ENCODE peak calls at places on chromosomes 13 and 19, in ten cellular contexts. A is breast epithelium, D is HepG2, M is upper lobe of left lung, Z is transverse colon, W is endothelial cell of umbilical vein, E is sigmoid colon, H is HCT116, T is spleen, X is H1. N is an unnamed sample.

GRCh38 chr13:25881946-25882574 is 169.8 kb downstream of the SHISA2 start:
- DNase-seq in A (no peak), D (no peak), M (no peak), Z (no peak), W (peak), E (no peak), H (no peak), T (no peak), X (no peak), N (no peak)

GRCh38 chr13:77580748-77581147 is 45.2 kb downstream of the SCEL start:
- DNase-seq in A (no peak), D (no peak), M (no peak), Z (no peak), W (no peak), E (no peak), H (no peak), T (no peak), X (no peak), N (no peak)

GRCh38 chr13:97255515-97255999 is 33.4 kb downstream of the MBNL2 start:
- DNase-seq in A (no peak), D (no peak), M (no peak), Z (no peak), W (no peak), E (no peak), H (no peak), T (no peak), X (no peak), N (no peak)

GRCh38 chr19:17292301-17293074 is 10.7 kb downstream of the ABHD8 start:
- DNase-seq in A (no peak), D (peak), M (peak), Z (peak), W (peak), E (peak), H (peak), T (peak), X (peak), N (peak)

GRCh38 chr13:21823949-21824348 is 153.1 kb downstream of the FGF9 start:
- DNase-seq in A (no peak), D (no peak), M (no peak), Z (no peak), W (no peak), E (no peak), H (no peak), T (no peak), X (no peak), N (no peak)

GRCh38 chr13:106274551-106275208 is 260.8 kb downstream of the EFNB2 start:
- DNase-seq in A (no peak), D (no peak), M (no peak), Z (no peak), W (no peak), E (no peak), H (no peak), T (no peak), X (no peak), N (no peak)

GRCh38 chr13:75318138-75318833 is 163.7 kb downstream of the TBC1D4 start:
- DNase-seq in A (no peak), D (no peak), M (no peak), Z (no peak), W (no peak), E (no peak), H (no peak), T (no peak), X (no peak), N (no peak)

GRCh38 chr13:32472194-32472621 is 44.3 kb upstream of the N4BP2L1 start:
- DNase-seq in A (no peak), D (no peak), M (no peak), Z (no peak), W (no peak), E (no peak), H (no peak), T (no peak), X (no peak), N (no peak)

GRCh38 chr13:68509734-68510621 is 1279.8 kb upstream of the PCDH9 start:
- DNase-seq in A (no peak), D (no peak), M (no peak), Z (no peak), W (no peak), E (no peak), H (no peak), T (no peak), X (no peak), N (no peak)

GRCh38 chr13:78743972-78744371 is 85.0 kb upstream of the OBI1 start:
- DNase-seq in A (no peak), D (no peak), M (no peak), Z (no peak), W (no peak), E (no peak), H (no peak), T (no peak), X (no peak), N (no peak)

GRCh38 chr19:55276720-55277430 is 3.0 kb downstream of the HSPBP1 start:
- DNase-seq in A (no peak), D (no peak), M (no peak), Z (no peak), W (no peak), E (no peak), H (no peak), T (no peak), X (no peak), N (no peak)

GRCh38 chr19:46955114-46955812 is 64.4 kb upstream of the NPAS1 start:
- DNase-seq in A (no peak), D (peak), M (no peak), Z (no peak), W (peak), E (no peak), H (no peak), T (no peak), X (no peak), N (no peak)

GRCh38 chr19:33434886-33435705 is 61.6 kb downstream of the CEBPG start:
- DNase-seq in A (no peak), D (no peak), M (no peak), Z (no peak), W (no peak), E (peak), H (no peak), T (peak), X (no peak), N (no peak)

GRCh38 chr19:40210919-40211318 is 7.3 kb downstream of the TTC9B start:
- DNase-seq in A (no peak), D (no peak), M (no peak), Z (no peak), W (no peak), E (no peak), H (no peak), T (no peak), X (no peak), N (no peak)

GRCh38 chr13:66809496-66809895 is 420.6 kb downstream of the PCDH9 start:
- DNase-seq in A (no peak), D (no peak), M (no peak), Z (no peak), W (no peak), E (no peak), H (no peak), T (no peak), X (no peak), N (no peak)

GRCh38 chr19:51524661-51525264 is 6.7 kb downstream of the SIGLEC6 start:
- DNase-seq in A (no peak), D (no peak), M (no peak), Z (no peak), W (no peak), E (no peak), H (no peak), T (peak), X (no peak), N (no peak)

GRCh38 chr13:79228972-79229371 is 177.1 kb downstream of the RBM26 start:
- DNase-seq in A (no peak), D (no peak), M (no peak), Z (no peak), W (no peak), E (no peak), H (no peak), T (no peak), X (no peak), N (peak)

GRCh38 chr19:19427302-19427701 is 21.8 kb downstream of the GATAD2A start:
- DNase-seq in A (no peak), D (no peak), M (no peak), Z (no peak), W (no peak), E (no peak), H (no peak), T (no peak), X (no peak), N (no peak)

GRCh38 chr13:41597348-41598041 is 140.1 kb downstream of the RGCC start:
- DNase-seq in A (no peak), D (no peak), M (no peak), Z (no peak), W (no peak), E (no peak), H (no peak), T (no peak), X (no peak), N (no peak)

GRCh38 chr19:5107432-5108122 is 138.7 kb downstream of the KDM4B start:
- DNase-seq in A (no peak), D (no peak), M (no peak), Z (no peak), W (no peak), E (no peak), H (no peak), T (no peak), X (no peak), N (no peak)

GRCh38 chr13:21683034-21683733 is 12.3 kb downstream of the FGF9 start:
- DNase-seq in A (no peak), D (no peak), M (no peak), Z (no peak), W (no peak), E (no peak), H (no peak), T (no peak), X (no peak), N (no peak)

GRCh38 chr19:42075364-42075615 is 676 bp upstream of the ZNF574 start:
- DNase-seq in A (no peak), D (no peak), M (no peak), Z (no peak), W (no peak), E (no peak), H (no peak), T (no peak), X (no peak), N (no peak)

GRCh38 chr19:2503521-2504109 is 27.7 kb downstream of the GADD45B start:
- DNase-seq in A (peak), D (no peak), M (peak), Z (no peak), W (no peak), E (no peak), H (peak), T (no peak), X (no peak), N (no peak)

GRCh38 chr19:20558011-20558410 is 7.6 kb downstream of the ZNF737 start:
- DNase-seq in A (no peak), D (no peak), M (no peak), Z (no peak), W (no peak), E (no peak), H (no peak), T (no peak), X (peak), N (no peak)

GRCh38 chr19:55423225-55423967 is 15.8 kb upstream of the UBE2S start:
- DNase-seq in A (no peak), D (no peak), M (no peak), Z (no peak), W (no peak), E (no peak), H (no peak), T (no peak), X (no peak), N (no peak)

GRCh38 chr13:41274881-41275280 is 11.5 kb upstream of the MTRF1 start:
- DNase-seq in A (no peak), D (no peak), M (no peak), Z (no peak), W (no peak), E (no peak), H (no peak), T (no peak), X (no peak), N (no peak)

GRCh38 chr13:46909037-46909436 is 12.2 kb upstream of the HTR2A start:
- DNase-seq in A (no peak), D (no peak), M (no peak), Z (no peak), W (no peak), E (no peak), H (no peak), T (no peak), X (no peak), N (no peak)

GRCh38 chr19:7772752-7773291 is 9.8 kb downstream of the CLEC4M start:
- DNase-seq in A (no peak), D (no peak), M (no peak), Z (no peak), W (no peak), E (no peak), H (no peak), T (no peak), X (no peak), N (no peak)

GRCh38 chr19:43782689-43783231 is 2.0 kb upstream of the KCNN4 start:
- DNase-seq in A (no peak), D (no peak), M (no peak), Z (peak), W (no peak), E (no peak), H (no peak), T (peak), X (no peak), N (peak)

GRCh38 chr13:66926851-66927524 is 303.1 kb downstream of the PCDH9 start:
- DNase-seq in A (no peak), D (no peak), M (no peak), Z (no peak), W (peak), E (no peak), H (no peak), T (no peak), X (no peak), N (no peak)

GRCh38 chr13:57992416-57992815 is 360.9 kb downstream of the PCDH17 start:
- DNase-seq in A (no peak), D (no peak), M (no peak), Z (no peak), W (no peak), E (no peak), H (no peak), T (no peak), X (no peak), N (no peak)

GRCh38 chr19:35671818-35672217 is 5.5 kb downstream of the UPK1A start:
- DNase-seq in A (no peak), D (peak), M (no peak), Z (no peak), W (no peak), E (no peak), H (no peak), T (no peak), X (no peak), N (no peak)

GRCh38 chr13:100790405-100790804 is 115.8 kb upstream of the TMTC4 start:
- DNase-seq in A (no peak), D (no peak), M (no peak), Z (no peak), W (no peak), E (no peak), H (no peak), T (no peak), X (no peak), N (no peak)

GRCh38 chr13:45298206-45298505 is 42.8 kb downstream of the TPT1 start:
- DNase-seq in A (no peak), D (no peak), M (no peak), Z (no peak), W (no peak), E (no peak), H (no peak), T (no peak), X (no peak), N (no peak)

GRCh38 chr13:28819046-28819747 is 942 bp upstream of the MTUS2 start:
- DNase-seq in A (no peak), D (no peak), M (no peak), Z (no peak), W (peak), E (no peak), H (no peak), T (no peak), X (peak), N (no peak)

DNA sequence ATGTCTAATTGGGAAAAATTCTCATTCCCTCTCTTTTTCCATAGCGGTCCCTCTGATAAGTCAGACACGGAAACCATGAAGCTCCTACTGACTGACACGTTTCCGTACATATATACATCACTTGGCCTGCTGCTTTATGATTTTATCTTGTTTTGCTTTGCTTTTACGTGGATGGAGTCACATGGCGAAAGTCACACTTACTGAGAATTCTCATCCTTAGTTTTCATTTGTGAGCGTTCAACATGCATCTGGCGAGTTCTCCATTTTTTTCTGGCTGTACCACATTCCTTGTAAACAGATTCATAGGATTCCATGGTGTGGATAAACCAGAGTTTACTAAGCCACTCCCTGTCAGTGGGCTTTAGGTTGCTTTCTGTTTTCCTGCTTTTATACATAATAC is 21.2 kb downstream of the PGPEP1 start:
- DNase-seq in A (no peak), D (no peak), M (no peak), Z (no peak), W (no peak), E (no peak), H (no peak), T (no peak), X (no peak), N (no peak)
- H3K27ac ChIP-seq in A (no peak), D (peak), M (no peak), Z (no peak), W (no peak), E (no peak), H (peak), T (no peak), X (no peak), N (no peak)

GRCh38 chr19:14404322-14404721 is 14.8 kb downstream of the DDX39A start:
- DNase-seq in A (no peak), D (no peak), M (no peak), Z (no peak), W (no peak), E (no peak), H (no peak), T (no peak), X (no peak), N (no peak)
- TF ChIP-seq POLR2AphosphoS5 in A (no peak), D (no peak), M (no peak), Z (no peak), W (no peak), E (no peak), H (peak), T (peak), X (no peak), N (no peak)

GRCh38 chr13:109787135-109787954 is 962 bp upstream of the IRS2 start:
- DNase-seq in A (no peak), D (no peak), M (no peak), Z (peak), W (peak), E (peak), H (no peak), T (peak), X (peak), N (peak)

GRCh38 chr13:109786457-109787134 is at the start of gene IRS2:
- DNase-seq in A (peak), D (no peak), M (peak), Z (peak), W (peak), E (peak), H (peak), T (peak), X (peak), N (peak)

GRCh38 chr13:109785141-109785891 is 1.1 kb downstream of the IRS2 start:
- DNase-seq in A (no peak), D (no peak), M (peak), Z (peak), W (peak), E (peak), H (no peak), T (peak), X (peak), N (peak)

GRCh38 chr13:109784590-109785140 is 1.7 kb downstream of the IRS2 start:
- DNase-seq in A (peak), D (no peak), M (peak), Z (peak), W (peak), E (peak), H (no peak), T (peak), X (peak), N (peak)

DNA sequence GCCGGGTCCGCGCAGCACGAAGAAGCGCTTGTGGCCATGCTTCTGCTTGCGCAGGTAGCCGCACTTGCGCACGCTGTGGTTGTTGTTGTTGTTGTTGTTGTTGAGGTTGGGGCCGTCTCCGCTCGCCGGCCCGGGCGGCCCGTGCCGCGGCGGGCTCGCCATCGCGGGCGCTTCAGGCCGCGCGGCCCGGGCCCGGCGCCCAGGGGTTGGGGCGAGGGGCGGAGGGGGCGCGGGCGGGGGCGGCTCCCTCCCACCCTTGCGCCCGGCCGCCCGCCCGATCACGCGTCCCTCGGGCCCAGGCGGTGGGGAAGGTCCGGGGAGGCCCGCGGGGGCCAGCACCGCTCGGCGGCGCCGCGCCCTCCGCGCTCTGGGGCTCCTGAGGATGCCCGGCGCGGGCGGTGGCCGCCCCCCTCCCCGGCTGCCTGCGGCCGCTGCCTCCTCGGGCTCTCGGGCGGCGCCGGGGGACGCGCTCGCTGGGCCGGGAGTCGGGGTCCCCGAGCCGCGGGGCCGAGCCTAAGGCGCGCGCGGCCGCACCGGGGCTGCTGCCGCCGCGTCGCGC is 412 bp downstream of the IRS2 start:
- DNase-seq in A (no peak), D (no peak), M (no peak), Z (no peak), W (no peak), E (no peak), H (no peak), T (no peak), X (no peak), N (no peak)
- H3K4me3 ChIP-seq in A (peak), D (no peak), M (peak), Z (peak), W (no peak), E (peak), H (peak), T (peak), X (peak), N (peak)

GRCh38 chr13:99064624-99065249 is 86.9 kb upstream of the DOCK9 start:
- DNase-seq in A (no peak), D (no peak), M (no peak), Z (no peak), W (no peak), E (no peak), H (no peak), T (no peak), X (no peak), N (no peak)
- H3K27ac ChIP-seq in A (no peak), D (no peak), M (no peak), Z (no peak), W (no peak), E (peak), H (no peak), T (no peak), X (no peak), N (no peak)

GRCh38 chr19:812819-813358 is 8.9 kb downstream of the PLPPR3 start:
- DNase-seq in A (no peak), D (no peak), M (no peak), Z (no peak), W (no peak), E (no peak), H (no peak), T (peak), X (no peak), N (no peak)
- TF ChIP-seq POLR2AphosphoS5 in A (no peak), D (no peak), M (no peak), Z (no peak), W (peak), E (no peak), H (no peak), T (no peak), X (peak), N (no peak)

DNA sequence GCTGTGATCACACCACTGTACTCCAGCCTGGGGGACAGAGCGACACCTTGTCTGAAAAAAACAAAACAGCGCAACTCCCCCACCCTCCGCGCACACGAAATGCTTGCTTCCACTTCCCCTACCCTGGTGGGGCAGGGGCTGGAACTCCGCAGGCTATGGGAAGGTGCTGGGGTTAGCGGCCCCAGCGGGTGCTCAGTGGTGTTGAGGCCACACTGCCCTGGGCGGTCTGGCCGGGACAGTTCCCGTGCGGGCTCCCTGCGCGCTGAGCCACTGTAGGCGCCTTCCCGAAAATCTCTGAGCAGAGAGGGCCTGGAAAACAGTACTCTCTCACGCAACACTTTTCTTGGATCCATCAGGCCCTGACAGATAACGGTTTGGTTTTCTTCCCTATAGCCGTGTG is 1.1 kb upstream of the WTIP start:
- DNase-seq in A (no peak), D (no peak), M (no peak), Z (no peak), W (no peak), E (no peak), H (no peak), T (no peak), X (peak), N (no peak)
- H3K4me3 ChIP-seq in A (peak), D (no peak), M (no peak), Z (no peak), W (no peak), E (no peak), H (no peak), T (no peak), X (peak), N (no peak)

GRCh38 chr19:3759482-3760254 is 1.8 kb downstream of the APBA3 start:
- DNase-seq in A (no peak), D (no peak), M (no peak), Z (no peak), W (no peak), E (no peak), H (no peak), T (no peak), X (no peak), N (no peak)
- H3K27ac ChIP-seq in A (no peak), D (no peak), M (no peak), Z (no peak), W (no peak), E (no peak), H (no peak), T (no peak), X (no peak), N (no peak)

GRCh38 chr19:9584073-9584833 is at the start of gene ZNF121:
- DNase-seq in A (peak), D (peak), M (peak), Z (peak), W (peak), E (peak), H (peak), T (peak), X (peak), N (peak)

GRCh38 chr19:9586764-9587163 is 2.5 kb upstream of the ZNF121 start:
- DNase-seq in A (peak), D (peak), M (peak), Z (peak), W (peak), E (peak), H (peak), T (peak), X (peak), N (peak)
- TF ChIP-seq POLR2AphosphoS5 in A (no peak), D (no peak), M (no peak), Z (no peak), W (no peak), E (no peak), H (no peak), T (no peak), X (no peak), N (no peak)

N was measured in stomach.